ENCODE peak calls at places on chromosomes 6 and 20, in five cellular contexts. Z, B, T, A and R are unnamed samples.

GRCh38 chr6:15905488-15906392 is 223.1 kb upstream of the MYLIP start:
- DNase-seq in Z (no peak), B (no peak), T (no peak), A (no peak), R (no peak)

GRCh38 chr20:5785146-5785545 is 34.9 kb downstream of the SHLD1 start:
- DNase-seq in Z (no peak), B (no peak), T (no peak), A (no peak), R (no peak)

GRCh38 chr20:63106108-63106764 is 99.5 kb upstream of the BHLHE23 start:
- DNase-seq in Z (no peak), B (peak; percentile 75), T (no peak), A (peak; percentile 63), R (no peak)

GRCh38 chr6:92893741-92894140 is 525.6 kb downstream of the EPHA7 start:
- DNase-seq in Z (no peak), B (no peak), T (no peak), A (no peak), R (no peak)

GRCh38 chr20:22554391-22554790 is 30.0 kb downstream of the FOXA2 start:
- DNase-seq in Z (no peak), B (no peak), T (no peak), A (no peak), R (no peak)

GRCh38 chr6:16440656-16441212 is 202.3 kb downstream of the GMPR start:
- DNase-seq in Z (no peak), B (no peak), T (no peak), A (no peak), R (no peak)

GRCh38 chr6:139542351-139542750 is 167.9 kb upstream of the CITED2 start:
- DNase-seq in Z (no peak), B (no peak), T (no peak), A (no peak), R (no peak)

GRCh38 chr20:61913423-61914225 is 152.1 kb downstream of the TAF4 start:
- DNase-seq in Z (no peak), B (no peak), T (no peak), A (peak; percentile 38), R (no peak)

GRCh38 chr6:135922746-135923145 is 71.2 kb downstream of the PDE7B start:
- DNase-seq in Z (no peak), B (no peak), T (peak; percentile 72), A (peak; percentile 80), R (no peak)

GRCh38 chr20:45972500-45973183 is 639 bp upstream of the ZNF335 start:
- DNase-seq in Z (no peak), B (no peak), T (no peak), A (peak; percentile 46), R (no peak)